ENCODE peak calls at places on chromosomes 11 and 22, in seven cellular contexts. D is PC-3, T is HCT116, V is OCI-LY7, M is neural progenitor cell, C is MM.1S, A is hepatocyte. X is an unnamed sample.

GRCh38 chr22:32796865-32797573 is 4.5 kb upstream of the TIMP3 start:
- DNase-seq in D (peak), T (peak), V (peak), M (peak), C (peak), A (peak), X (peak)

GRCh38 chr11:87076874-87077429 is 39.2 kb downstream of the TMEM135 start:
- DNase-seq in D (no peak), T (no peak), V (no peak), M (no peak), C (no peak), A (no peak), X (no peak)

GRCh38 chr22:26318975-26319374 is 110.1 kb upstream of the ASPHD2 start:
- DNase-seq in D (peak), T (no peak), V (no peak), M (no peak), C (no peak), A (no peak), X (peak)

GRCh38 chr11:92827132-92827531 is 142.3 kb upstream of the MTNR1B start:
- DNase-seq in D (no peak), T (no peak), V (no peak), M (no peak), C (no peak), A (no peak), X (no peak)

GRCh38 chr22:40101417-40102101 is 76.2 kb upstream of the TNRC6B start:
- DNase-seq in D (no peak), T (no peak), V (no peak), M (peak), C (no peak), A (no peak), X (no peak)

GRCh38 chr11:114280696-114281095 is 15.5 kb upstream of the NNMT start:
- DNase-seq in D (peak), T (peak), V (peak), M (peak), C (peak), A (peak), X (peak)

GRCh38 chr11:95245038-95245437 is 14.0 kb upstream of the SESN3 start:
- DNase-seq in D (peak), T (no peak), V (no peak), M (peak), C (no peak), A (peak), X (peak)

GRCh38 chr11:72989727-72990126 is 152.4 kb downstream of the FCHSD2 start:
- DNase-seq in D (no peak), T (no peak), V (no peak), M (no peak), C (no peak), A (no peak), X (no peak)

GRCh38 chr11:554824-555499 is 5.6 kb downstream of the LMNTD2 start:
- DNase-seq in D (peak), T (peak), V (peak), M (peak), C (peak), A (peak), X (peak)

GRCh38 chr22:37300551-37301017 is 18.3 kb downstream of the CYTH4 start:
- DNase-seq in D (no peak), T (no peak), V (no peak), M (no peak), C (no peak), A (no peak), X (no peak)

GRCh38 chr11:11171854-11172253 is 181.2 kb downstream of the CSNK2A3 start:
- DNase-seq in D (no peak), T (no peak), V (peak), M (no peak), C (peak), A (no peak), X (no peak)

GRCh38 chr11:117096140-117096972 is 1.9 kb downstream of the SIK3 start:
- DNase-seq in D (no peak), T (no peak), V (peak), M (peak), C (peak), A (peak), X (peak)

GRCh38 chr11:123195182-123196059 is at the start of gene CLMP:
- DNase-seq in D (peak), T (no peak), V (no peak), M (peak), C (no peak), A (peak), X (peak)

GRCh38 chr11:2587976-2588748 is 111.6 kb downstream of the KCNQ1OT1 start:
- DNase-seq in D (no peak), T (no peak), V (no peak), M (no peak), C (no peak), A (peak), X (no peak)

GRCh38 chr22:27991586-27992293 is 72.7 kb upstream of the PITPNB start:
- DNase-seq in D (no peak), T (no peak), V (peak), M (no peak), C (no peak), A (no peak), X (no peak)

GRCh38 chr22:47199261-47199948 is 437.0 kb downstream of the TBC1D22A start:
- DNase-seq in D (no peak), T (no peak), V (no peak), M (no peak), C (no peak), A (no peak), X (no peak)

GRCh38 chr22:50063589-50064393 is 5.7 kb upstream of the TTLL8 start:
- DNase-seq in D (no peak), T (no peak), V (no peak), M (no peak), C (no peak), A (no peak), X (no peak)

GRCh38 chr11:3905080-3905953 is 49.9 kb downstream of the STIM1 start:
- DNase-seq in D (peak), T (peak), V (no peak), M (peak), C (peak), A (peak), X (peak)

GRCh38 chr11:60763692-60764369 is 7.2 kb downstream of the MS4A15 start:
- DNase-seq in D (peak), T (no peak), V (no peak), M (no peak), C (no peak), A (no peak), X (no peak)

GRCh38 chr22:25021976-25022711 is 69.6 kb downstream of the KIAA1671 start:
- DNase-seq in D (no peak), T (no peak), V (no peak), M (no peak), C (no peak), A (no peak), X (no peak)

GRCh38 chr11:62004473-62004872 is 37.0 kb upstream of the FTH1 start:
- DNase-seq in D (peak), T (no peak), V (no peak), M (no peak), C (no peak), A (no peak), X (no peak)

GRCh38 chr11:67117667-67118058 is 1.4 kb upstream of the KDM2A start:
- DNase-seq in D (no peak), T (no peak), V (no peak), M (peak), C (no peak), A (peak), X (peak)

GRCh38 chr11:85347291-85347690 is 279.9 kb downstream of the DLG2 start:
- DNase-seq in D (no peak), T (no peak), V (no peak), M (peak), C (no peak), A (no peak), X (peak)

GRCh38 chr11:119744577-119744976 is 15.6 kb upstream of the NECTIN1 start:
- DNase-seq in D (no peak), T (no peak), V (no peak), M (no peak), C (no peak), A (no peak), X (no peak)

GRCh38 chr11:77506857-77507256 is 33.0 kb upstream of the PAK1 start:
- DNase-seq in D (peak), T (peak), V (no peak), M (no peak), C (no peak), A (peak), X (no peak)

GRCh38 chr11:121476379-121477032 is 23.7 kb upstream of the SORL1-AS1 start:
- DNase-seq in D (peak), T (no peak), V (no peak), M (no peak), C (no peak), A (peak), X (no peak)

GRCh38 chr11:130850185-130850944 is 65.9 kb downstream of the SNX19 start:
- DNase-seq in D (peak), T (no peak), V (no peak), M (no peak), C (no peak), A (no peak), X (no peak)

GRCh38 chr11:133928628-133929059 is 28.1 kb downstream of the IGSF9B start:
- DNase-seq in D (peak), T (no peak), V (no peak), M (no peak), C (no peak), A (no peak), X (peak)

GRCh38 chr11:60842688-60843605 is 1.0 kb downstream of the CCDC86 start:
- DNase-seq in D (peak), T (no peak), V (no peak), M (no peak), C (no peak), A (no peak), X (no peak)

GRCh38 chr11:35518766-35519165 is 6.7 kb downstream of the PAMR1 start:
- DNase-seq in D (no peak), T (no peak), V (no peak), M (no peak), C (no peak), A (no peak), X (no peak)

GRCh38 chr11:1151366-1152315 is 6.1 kb upstream of the MUC5AC start:
- DNase-seq in D (peak), T (no peak), V (no peak), M (no peak), C (no peak), A (peak), X (no peak)

GRCh38 chr22:17084554-17085276 is at the start of gene IL17RA:
- DNase-seq in D (peak), T (peak), V (peak), M (peak), C (peak), A (peak), X (peak)
- TF ChIP-seq CTCF in D (no peak), T (no peak), V (no peak), M (no peak), C (no peak), A (no peak), X (no peak)

DNA sequence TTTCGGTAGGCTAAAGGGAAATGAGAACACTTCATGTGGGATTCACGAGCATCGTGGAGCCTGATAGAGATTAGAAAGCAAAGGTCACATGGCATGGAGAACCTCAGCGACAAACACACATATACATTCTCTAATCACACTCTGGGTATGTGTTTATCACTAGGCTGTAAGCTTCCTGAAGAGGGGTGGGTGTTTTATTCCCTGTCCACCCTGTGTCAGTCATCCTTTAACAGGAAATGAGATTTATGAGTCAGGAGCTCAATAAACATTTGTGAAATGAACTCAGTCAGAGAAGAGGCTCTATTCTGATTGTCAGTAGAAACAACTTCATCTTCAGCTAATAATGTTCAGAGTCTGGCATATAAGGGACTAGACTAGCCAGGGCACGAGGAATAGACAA is 71.7 kb upstream of the EIF3M start:
- DNase-seq in D (peak), T (no peak), V (no peak), M (no peak), C (no peak), A (no peak), X (no peak)
- TF ChIP-seq EZH2phosphoT487 in D (no peak), T (no peak), V (no peak), M (no peak), C (no peak), A (no peak), X (no peak)

DNA sequence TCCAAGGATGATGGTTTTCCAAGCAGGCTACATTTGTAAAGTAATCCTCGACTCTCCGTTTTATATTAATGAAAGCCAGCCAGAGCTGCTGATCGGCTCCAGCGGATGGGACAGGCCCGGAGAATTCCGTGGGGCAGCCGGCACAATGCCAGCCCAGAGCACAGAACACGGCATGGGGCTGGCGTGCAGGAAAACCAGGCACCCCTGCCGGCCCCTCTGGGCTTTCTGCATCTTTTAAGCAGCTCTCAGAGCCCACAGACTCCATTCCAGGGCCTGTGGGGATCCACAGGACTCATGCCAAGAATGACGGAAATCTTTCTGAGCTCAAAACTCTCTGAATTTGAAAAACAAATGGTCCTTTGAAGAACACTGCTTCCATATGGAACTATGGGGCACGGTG is 212.2 kb downstream of the CTTN start:
- DNase-seq in D (no peak), T (no peak), V (no peak), M (no peak), C (no peak), A (peak), X (no peak)
- TF ChIP-seq CTCF in D (no peak), T (no peak), V (no peak), M (no peak), C (no peak), A (no peak), X (no peak)

DNA sequence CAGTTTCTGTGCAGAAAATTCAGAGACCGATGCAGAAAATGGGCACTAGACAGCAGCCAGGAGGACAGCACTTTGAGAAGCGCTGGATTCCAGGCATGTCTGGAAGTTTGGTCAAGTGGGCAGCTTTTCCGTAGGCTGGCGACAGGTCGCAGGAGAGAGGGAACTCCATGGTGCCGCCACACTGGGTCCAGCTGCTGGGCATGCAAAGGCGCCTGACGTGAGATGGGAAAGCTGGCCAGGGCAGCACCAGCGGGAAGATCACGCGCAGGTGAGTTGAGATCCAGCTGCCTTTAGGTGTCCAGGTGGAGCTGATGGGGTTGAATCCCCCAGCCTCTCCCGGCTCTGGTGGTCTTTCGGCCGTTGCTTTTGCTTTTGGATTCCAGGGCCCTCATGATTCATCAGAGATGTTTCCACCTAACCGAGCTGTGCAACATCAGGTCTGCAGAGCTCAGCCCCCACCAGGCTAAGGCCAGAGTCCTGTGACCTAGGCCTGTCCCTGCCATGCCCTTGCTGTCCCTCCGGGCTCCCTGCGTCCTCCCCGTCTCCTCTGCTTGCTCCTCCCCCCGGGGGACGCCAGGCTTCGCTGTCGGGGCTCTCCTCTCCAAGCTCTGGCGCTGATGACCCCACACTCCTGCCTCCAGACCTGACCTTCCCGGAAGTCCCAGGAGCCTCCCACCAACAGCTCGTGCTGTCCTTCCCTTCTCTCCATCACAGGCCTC is 1001.7 kb downstream of the BRD1 start:
- DNase-seq in D (no peak), T (no peak), V (no peak), M (no peak), C (no peak), A (no peak), X (no peak)
- TF ChIP-seq EZH2phosphoT487 in D (no peak), T (no peak), V (no peak), M (no peak), C (no peak), A (no peak), X (no peak)